ENCODE peak calls at places on chromosomes 12 and 14, in eight cellular contexts. F, V, S, W, P, I, M and Q are unnamed samples.

GRCh38 chr12:121495746-121496145 is 85.1 kb downstream of the KDM2B start:
- DNase-seq in M (no peak), V (no peak), S (no peak), F (no peak), I (no peak), P (no peak), W (no peak), Q (no peak)

GRCh38 chr14:73227812-73228781 is 9.2 kb upstream of the PAPLN start:
- DNase-seq in V (peak), I (no peak), P (peak), F (peak), S (no peak), M (no peak), W (peak), Q (no peak)

GRCh38 chr14:22320353-22320733 is 268.7 kb downstream of the DAD1 start:
- DNase-seq in F (no peak), V (no peak), S (no peak), M (no peak), I (no peak), W (no peak), P (no peak), Q (no peak)

GRCh38 chr14:56194062-56194461 is 75.9 kb downstream of the PELI2 start:
- DNase-seq in V (no peak), S (no peak), P (no peak), M (no peak), W (no peak), F (no peak), I (no peak), Q (no peak)

GRCh38 chr12:48956279-48957140 is 777 bp downstream of the ARF3 start:
- DNase-seq in S (peak), I (peak), P (peak), W (peak), F (no peak), V (peak), M (peak), Q (no peak)

GRCh38 chr14:85531594-85532391 is 1.8 kb downstream of the FLRT2 start:
- DNase-seq in S (no peak), M (peak), F (no peak), V (no peak), I (peak), W (peak), P (peak), Q (no peak)

GRCh38 chr12:7832059-7832696 is 40.5 kb downstream of the SLC2A14 start:
- DNase-seq in W (no peak), M (peak), V (peak), I (no peak), S (peak), F (peak), P (peak), Q (no peak)

GRCh38 chr12:130619378-130619970 is 96.6 kb downstream of the RIMBP2 start:
- DNase-seq in M (no peak), S (no peak), P (no peak), F (no peak), W (no peak), V (no peak), I (no peak), Q (no peak)

GRCh38 chr12:39236994-39237393 is 205.9 kb downstream of the KIF21A start:
- DNase-seq in S (no peak), F (peak), P (peak), V (no peak), I (no peak), M (no peak), W (no peak), Q (no peak)

GRCh38 chr12:100268835-100269564 is 2.0 kb downstream of the SCYL2 start:
- DNase-seq in S (no peak), M (peak), I (no peak), W (no peak), P (no peak), V (no peak), F (no peak), Q (no peak)

GRCh38 chr14:104383088-104383805 is 196.3 kb upstream of the C14orf180 start:
- DNase-seq in P (no peak), I (peak), M (no peak), S (peak), F (no peak), V (no peak), W (no peak), Q (peak)

GRCh38 chr12:123389560-123390351 is 5.8 kb downstream of the KMT5A start:
- DNase-seq in M (peak), S (peak), V (no peak), I (peak), P (no peak), W (peak), F (no peak), Q (peak)

GRCh38 chr12:110367209-110367864 is 36.2 kb downstream of the ANAPC7 start:
- DNase-seq in I (no peak), P (no peak), S (no peak), M (no peak), W (no peak), F (no peak), V (no peak), Q (no peak)

GRCh38 chr12:59086124-59086523 is 165.8 kb upstream of the LRIG3 start:
- DNase-seq in I (no peak), P (no peak), F (no peak), M (no peak), W (no peak), V (no peak), S (no peak), Q (no peak)

GRCh38 chr12:59088673-59089072 is 168.4 kb upstream of the LRIG3 start:
- DNase-seq in I (no peak), M (no peak), S (no peak), W (no peak), P (peak), V (no peak), F (no peak), Q (no peak)

GRCh38 chr12:59085680-59086079 is 165.4 kb upstream of the LRIG3 start:
- DNase-seq in S (no peak), P (no peak), I (no peak), M (no peak), V (no peak), F (no peak), W (no peak), Q (no peak)

GRCh38 chr12:59087691-59088090 is 167.4 kb upstream of the LRIG3 start:
- DNase-seq in I (no peak), M (no peak), W (no peak), F (no peak), V (no peak), P (no peak), S (no peak), Q (no peak)

GRCh38 chr12:59087077-59087673 is 166.9 kb upstream of the LRIG3 start:
- DNase-seq in W (no peak), V (no peak), M (no peak), S (no peak), P (peak), I (no peak), F (no peak), Q (no peak)
- TF ChIP-seq CTCF in W (peak), V (peak), M (peak), S (peak), P (peak), I (peak), F (peak), Q (no peak)

DNA sequence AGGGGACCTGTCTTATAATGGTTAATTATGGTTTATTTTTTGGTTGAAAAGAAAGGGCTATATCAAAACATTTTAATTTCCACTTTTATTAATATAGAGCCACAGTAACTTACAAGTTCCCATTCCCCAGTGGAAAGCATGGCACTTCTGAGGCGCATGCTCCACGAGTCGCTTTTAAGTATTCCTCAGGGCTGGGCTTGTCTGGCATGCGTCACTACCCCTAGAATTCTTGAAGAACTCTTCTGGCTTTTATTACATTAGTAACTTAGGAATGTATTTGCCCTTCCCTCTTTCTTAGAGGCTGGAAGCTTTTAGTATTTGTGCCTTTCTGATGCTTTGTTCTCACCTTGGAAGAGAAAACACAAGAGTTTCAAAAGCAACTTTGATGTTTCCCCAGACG is 81.1 kb downstream of the ESR2 start:
- DNase-seq in I (no peak), W (no peak), P (peak), F (no peak), V (no peak), S (peak), M (peak), Q (no peak)
- TF ChIP-seq CTCF in I (no peak), W (no peak), P (no peak), F (no peak), V (no peak), S (no peak), M (no peak), Q (no peak)

GRCh38 chr14:65749287-65749686 is 336.8 kb downstream of the FUT8 start:
- DNase-seq in F (no peak), P (no peak), M (no peak), S (no peak), V (no peak), W (no peak), I (no peak), Q (no peak)

GRCh38 chr14:65750906-65751305 is 338.4 kb downstream of the FUT8 start:
- DNase-seq in W (no peak), V (no peak), S (no peak), M (peak), P (no peak), I (no peak), F (no peak), Q (no peak)

GRCh38 chr14:65748796-65749195 is 336.3 kb downstream of the FUT8 start:
- DNase-seq in I (no peak), M (no peak), V (no peak), W (no peak), P (no peak), S (no peak), F (no peak), Q (no peak)

GRCh38 chr14:65753061-65753460 is 340.5 kb downstream of the FUT8 start:
- DNase-seq in V (no peak), P (no peak), M (no peak), S (no peak), I (no peak), F (no peak), W (no peak), Q (no peak)

DNA sequence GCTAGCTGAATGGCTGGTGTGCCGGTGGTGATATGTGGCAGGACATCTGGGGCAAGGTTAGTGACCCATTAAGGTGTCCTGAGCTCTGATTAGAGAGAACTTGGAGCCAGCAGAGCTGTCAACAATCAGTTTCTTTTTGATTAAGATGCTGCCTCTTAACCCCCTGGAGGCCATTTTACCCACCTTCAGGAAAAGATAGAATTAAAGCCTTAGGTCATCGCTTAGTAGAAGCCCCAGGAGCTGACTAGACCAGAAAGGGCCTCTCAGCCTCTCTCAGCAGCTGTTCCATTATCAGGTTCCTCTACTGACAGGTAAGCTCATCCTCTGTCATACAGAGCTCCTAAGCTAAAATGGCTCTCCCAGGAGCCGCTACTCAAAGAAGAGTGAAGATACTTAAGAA is 339.0 kb downstream of the FUT8 start:
- DNase-seq in P (no peak), W (no peak), S (no peak), F (no peak), M (no peak), I (no peak), V (no peak), Q (no peak)
- TF ChIP-seq CTCF in P (no peak), W (no peak), S (no peak), F (no peak), M (no peak), I (no peak), V (no peak), Q (no peak)

DNA sequence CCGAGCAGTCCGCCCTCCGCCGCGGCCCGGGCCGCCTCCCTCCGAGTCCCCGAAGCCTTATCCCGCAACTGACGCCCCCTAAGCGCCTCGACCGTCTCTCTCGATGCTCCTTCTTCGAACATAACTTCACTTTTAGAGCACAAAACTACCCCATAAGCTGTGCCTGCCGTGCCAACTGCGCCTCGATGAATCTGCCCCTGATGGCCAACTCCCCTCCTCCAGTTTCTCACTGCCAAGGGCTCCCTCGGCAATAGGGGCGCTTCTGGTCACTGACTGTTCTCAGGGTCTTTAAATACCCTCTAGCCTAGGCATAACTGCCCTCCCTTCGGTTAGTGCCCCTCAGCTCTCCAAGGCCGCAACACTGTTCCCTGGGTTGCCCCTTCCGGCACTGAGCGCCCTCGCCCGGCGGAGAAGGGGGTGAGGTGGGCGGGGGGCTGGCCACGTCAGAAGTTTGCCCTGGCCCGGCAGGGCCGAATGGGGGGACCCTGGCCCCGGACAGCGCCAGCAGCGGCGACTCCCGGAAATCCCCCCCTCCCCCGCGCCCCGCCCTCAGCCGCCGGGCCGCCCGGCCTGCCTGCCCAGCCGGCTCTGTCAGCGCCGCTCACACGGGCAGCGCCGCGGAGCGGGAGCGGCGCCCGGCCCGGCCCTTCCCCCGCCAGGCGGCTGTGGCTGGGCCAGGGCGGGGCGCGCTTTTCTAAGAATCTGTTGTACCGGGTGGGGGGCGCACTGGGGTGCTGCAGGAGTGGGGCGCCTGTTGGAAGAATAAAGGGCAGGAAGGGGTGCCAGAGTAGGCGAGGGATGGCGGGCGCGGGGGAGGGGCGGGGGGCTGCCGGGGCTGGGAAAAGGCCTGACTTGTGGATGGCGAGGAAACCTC is 10.6 kb downstream of the RARG start:
- DNase-seq in F (no peak), S (peak), M (peak), V (no peak), P (peak), I (peak), W (peak), Q (peak)
- TF ChIP-seq CTCF in F (peak), S (no peak), M (peak), V (peak), P (peak), I (no peak), W (peak), Q (no peak)